ENCODE peak calls at places on chromosomes 16 and 17, in seven cellular contexts. One of them, this sample, is unnamed.

GRCh38 chr16:87140211-87141200 is 176.7 kb downstream of the C16orf95 start:
- DNase-seq in SHP77: no peak
- DNase-seq in effector memory CD4-positive, alpha-beta T cell: no peak
- DNase-seq in fibroblast of the aortic adventitia: no peak
- DNase-seq in cardiac muscle cell: no peak
- DNase-seq in IMR-90: no peak
- DNase-seq in EL: no peak
- DNase-seq in this sample: no peak

GRCh38 chr17:55768946-55769624 is 18.2 kb downstream of the PCTP start:
- DNase-seq in fibroblast of the aortic adventitia: peak
- DNase-seq in SHP77: no peak
- DNase-seq in cardiac muscle cell: peak
- DNase-seq in IMR-90: peak
- DNase-seq in EL: peak
- DNase-seq in effector memory CD4-positive, alpha-beta T cell: no peak
- DNase-seq in this sample: no peak

GRCh38 chr17:66177048-66177447 is 14.9 kb downstream of the CEP112 start:
- DNase-seq in fibroblast of the aortic adventitia: no peak
- DNase-seq in IMR-90: no peak
- DNase-seq in EL: no peak
- DNase-seq in cardiac muscle cell: no peak
- DNase-seq in effector memory CD4-positive, alpha-beta T cell: no peak
- DNase-seq in SHP77: peak
- DNase-seq in this sample: no peak

GRCh38 chr16:88301886-88302285 is 80.9 kb upstream of the ZNF469 start:
- DNase-seq in fibroblast of the aortic adventitia: peak
- DNase-seq in effector memory CD4-positive, alpha-beta T cell: no peak
- DNase-seq in EL: no peak
- DNase-seq in IMR-90: no peak
- DNase-seq in cardiac muscle cell: no peak
- DNase-seq in SHP77: no peak
- DNase-seq in this sample: no peak

GRCh38 chr16:71902656-71903365 is 7.5 kb downstream of the IST1 start:
- DNase-seq in EL: no peak
- DNase-seq in effector memory CD4-positive, alpha-beta T cell: no peak
- DNase-seq in SHP77: no peak
- DNase-seq in cardiac muscle cell: no peak
- DNase-seq in fibroblast of the aortic adventitia: no peak
- DNase-seq in IMR-90: no peak
- DNase-seq in this sample: no peak

GRCh38 chr16:88815901-88816589 is 4.3 kb upstream of the APRT start:
- DNase-seq in cardiac muscle cell: peak
- DNase-seq in effector memory CD4-positive, alpha-beta T cell: no peak
- DNase-seq in IMR-90: no peak
- DNase-seq in fibroblast of the aortic adventitia: no peak
- DNase-seq in EL: no peak
- DNase-seq in SHP77: peak
- DNase-seq in this sample: peak

GRCh38 chr17:4576729-4577322 is 7.5 kb upstream of the SMTNL2 start:
- DNase-seq in fibroblast of the aortic adventitia: no peak
- DNase-seq in cardiac muscle cell: peak
- DNase-seq in EL: no peak
- DNase-seq in IMR-90: no peak
- DNase-seq in SHP77: no peak
- DNase-seq in effector memory CD4-positive, alpha-beta T cell: no peak
- DNase-seq in this sample: no peak

GRCh38 chr16:74726736-74727135 is 26.1 kb upstream of the MLKL start:
- DNase-seq in cardiac muscle cell: no peak
- DNase-seq in EL: no peak
- DNase-seq in fibroblast of the aortic adventitia: no peak
- DNase-seq in IMR-90: no peak
- DNase-seq in effector memory CD4-positive, alpha-beta T cell: no peak
- DNase-seq in SHP77: no peak
- DNase-seq in this sample: no peak

GRCh38 chr17:78599419-78599818 is 22.2 kb upstream of the DNAH17 start:
- DNase-seq in fibroblast of the aortic adventitia: no peak
- DNase-seq in SHP77: no peak
- DNase-seq in cardiac muscle cell: peak
- DNase-seq in EL: no peak
- DNase-seq in IMR-90: peak
- DNase-seq in effector memory CD4-positive, alpha-beta T cell: no peak
- DNase-seq in this sample: no peak